ENCODE peak calls at places on chromosomes 11 and 22, in four cellular contexts. X, Z, T and D are unnamed samples.

GRCh38 chr22:50455201-50455600 is 19.6 kb downstream of the SBF1 start:
- DNase-seq in X (no peak), Z (no peak), T (no peak), D (no peak)

GRCh38 chr22:25814685-25815084 is 72.7 kb downstream of the MYO18B start:
- DNase-seq in X (no peak), Z (no peak), T (no peak), D (no peak)

GRCh38 chr11:12177739-12178338 is 67.4 kb downstream of the MICAL2 start:
- DNase-seq in X (no peak), Z (no peak), T (no peak), D (no peak)

GRCh38 chr22:20979243-20979809 is 2.8 kb upstream of the LZTR1 start:
- DNase-seq in X (no peak), Z (peak; percentile 89), T (peak; percentile 59), D (peak; percentile 68)

GRCh38 chr11:94521684-94522083 is 9.4 kb downstream of the C11orf97 start:
- DNase-seq in X (no peak), Z (no peak), T (no peak), D (no peak)

GRCh38 chr11:110069158-110069737 is 23.9 kb upstream of the ZC3H12C start:
- DNase-seq in X (no peak), Z (peak; percentile 68), T (no peak), D (no peak)

GRCh38 chr11:103659743-103660142 is 376.7 kb upstream of the DDI1 start:
- DNase-seq in X (no peak), Z (no peak), T (no peak), D (no peak)

GRCh38 chr11:11533751-11534150 is 88.1 kb downstream of the GALNT18 start:
- DNase-seq in X (no peak), Z (no peak), T (no peak), D (no peak)

GRCh38 chr22:20798218-20798617 is 24.3 kb downstream of the SERPIND1 start:
- DNase-seq in X (no peak), Z (no peak), T (no peak), D (no peak)

GRCh38 chr11:118436639-118437045 is 350 bp downstream of the KMT2A start:
- DNase-seq in X (no peak), Z (no peak), T (no peak), D (peak; percentile 41)

GRCh38 chr11:83785942-83786341 is 499.8 kb upstream of the CCDC90B start:
- DNase-seq in X (no peak), Z (no peak), T (no peak), D (no peak)

GRCh38 chr11:34004226-34004625 is 47.3 kb upstream of the CAPRIN1 start:
- DNase-seq in X (no peak), Z (no peak), T (no peak), D (no peak)

GRCh38 chr11:29018631-29019030 is 910.4 kb downstream of the METTL15 start:
- DNase-seq in X (no peak), Z (no peak), T (no peak), D (no peak)

GRCh38 chr11:72306186-72306585 is 62.2 kb upstream of the PHOX2A start:
- DNase-seq in X (no peak), Z (no peak), T (no peak), D (no peak)

GRCh38 chr22:46076651-46077339 is 73.5 kb upstream of the PPARA start:
- DNase-seq in X (peak; percentile 26), Z (no peak), T (peak; percentile 55), D (no peak)

GRCh38 chr11:3091846-3092602 is 34.8 kb upstream of the CARS1 start:
- DNase-seq in X (no peak), Z (peak; percentile 86), T (peak; percentile 70), D (peak; percentile 62)

GRCh38 chr11:20647976-20648565 is 21.3 kb upstream of the NELL1 start:
- DNase-seq in X (peak; percentile 24), Z (peak; percentile 56), T (no peak), D (no peak)

GRCh38 chr22:39415506-39415905 is 15.9 kb downstream of the TAB1 start:
- DNase-seq in X (no peak), Z (no peak), T (no peak), D (no peak)

GRCh38 chr22:29269230-29269604 is 1.1 kb downstream of the EWSR1 start:
- DNase-seq in X (no peak), Z (peak; percentile 30), T (no peak), D (no peak)

GRCh38 chr11:109309153-109309552 is 112.8 kb upstream of the C11orf87 start:
- DNase-seq in X (no peak), Z (no peak), T (no peak), D (no peak)

GRCh38 chr11:57674251-57674650 is 6.3 kb downstream of the ZDHHC5 start:
- DNase-seq in X (no peak), Z (no peak), T (no peak), D (no peak)

GRCh38 chr22:32603651-32604540 is 129.3 kb downstream of the FBXO7 start:
- DNase-seq in X (no peak), Z (no peak), T (peak; percentile 82), D (no peak)

GRCh38 chr22:50184004-50184461 is 1.7 kb upstream of the TRABD start:
- DNase-seq in X (peak; percentile 62), Z (peak; percentile 76), T (peak; percentile 72), D (no peak)

GRCh38 chr22:40324468-40325305 is 21.6 kb upstream of the ADSL start:
- DNase-seq in X (no peak), Z (no peak), T (no peak), D (peak; percentile 49)

GRCh38 chr11:6856871-6857270 is 6.0 kb upstream of the OR10A2 start:
- DNase-seq in X (no peak), Z (no peak), T (no peak), D (no peak)

GRCh38 chr11:2210366-2211112 is 38.9 kb upstream of the TH start:
- DNase-seq in X (peak; percentile 8), Z (peak; percentile 27), T (peak; percentile 13), D (no peak)

GRCh38 chr11:36164522-36165250 is 124.5 kb downstream of the COMMD9 start:
- DNase-seq in X (no peak), Z (no peak), T (no peak), D (no peak)

DNA sequence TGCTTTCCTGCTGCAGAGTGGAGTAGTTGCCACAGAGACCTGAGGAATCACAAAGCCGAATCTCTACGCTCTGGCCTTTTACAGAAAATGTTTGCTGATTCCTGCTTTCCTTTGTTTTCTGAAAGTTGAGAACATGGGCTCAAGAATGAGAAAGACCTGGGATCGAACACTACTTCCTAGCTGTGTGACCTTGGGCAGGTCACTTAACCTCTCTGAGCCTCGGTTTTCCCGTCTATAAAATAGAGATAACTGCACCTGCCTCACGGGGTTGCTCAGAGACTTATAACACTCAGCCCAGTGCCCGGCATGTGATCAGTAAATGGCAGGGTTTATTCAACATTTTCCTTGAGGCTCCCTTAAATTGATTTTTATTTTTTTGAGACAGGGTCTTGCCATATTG is 70.9 kb upstream of the ALX4 start:
- DNase-seq in X (no peak), Z (no peak), T (no peak), D (no peak)
- H3K27me3 ChIP-seq in X (peaks cover 7% of the 10 kb centered on the region), Z (no peaks in the 10 kb centered on the region), T (no peaks in the 10 kb centered on the region), D (peaks cover 24% of the 10 kb centered on the region)

GRCh38 chr11:77876045-77876444 is 55.1 kb downstream of the AAMDC start:
- DNase-seq in X (no peak), Z (no peak), T (no peak), D (no peak)

GRCh38 chr11:77882396-77882795 is 61.5 kb downstream of the AAMDC start:
- DNase-seq in X (no peak), Z (no peak), T (no peak), D (no peak)

GRCh38 chr11:77874206-77874605 is 53.3 kb downstream of the AAMDC start:
- DNase-seq in X (no peak), Z (no peak), T (no peak), D (no peak)

GRCh38 chr11:77883775-77884174 is 62.8 kb downstream of the AAMDC start:
- DNase-seq in X (no peak), Z (no peak), T (no peak), D (no peak)

DNA sequence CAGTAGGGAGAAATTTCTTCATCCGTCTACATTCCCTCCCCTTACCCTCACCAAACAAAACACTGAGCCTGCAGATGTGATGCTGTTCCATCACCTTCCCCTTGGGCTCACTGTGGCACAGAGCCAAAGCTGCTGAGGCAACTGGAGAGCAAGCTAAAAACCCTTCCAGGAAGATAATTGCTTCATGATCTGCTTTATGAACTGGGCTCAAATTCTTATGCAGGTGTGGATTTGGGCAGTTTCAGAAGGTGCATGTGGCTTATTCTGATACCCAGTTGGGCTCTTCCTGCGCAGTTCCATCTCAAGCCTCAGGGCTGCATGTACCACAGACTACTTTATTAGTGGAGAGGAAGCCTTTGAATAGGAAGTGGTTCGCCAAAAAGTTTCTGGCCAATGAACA is 58.3 kb downstream of the AAMDC start:
- DNase-seq in X (peak; percentile 69), Z (no peak), T (peak; percentile 57), D (no peak)
- TF ChIP-seq CTCF in X (no peak), Z (no peak), T (no peak), D (no peak)

GRCh38 chr11:40877981-40878380 is 581.5 kb downstream of the LRRC4C start:
- DNase-seq in X (no peak), Z (no peak), T (no peak), D (no peak)

GRCh38 chr11:40879911-40880310 is 579.5 kb downstream of the LRRC4C start:
- DNase-seq in X (no peak), Z (no peak), T (no peak), D (no peak)

GRCh38 chr11:40877256-40877655 is 582.2 kb downstream of the LRRC4C start:
- DNase-seq in X (no peak), Z (no peak), T (no peak), D (no peak)

GRCh38 chr11:40885257-40885947 is 574.0 kb downstream of the LRRC4C start:
- DNase-seq in X (no peak), Z (no peak), T (no peak), D (no peak)

DNA sequence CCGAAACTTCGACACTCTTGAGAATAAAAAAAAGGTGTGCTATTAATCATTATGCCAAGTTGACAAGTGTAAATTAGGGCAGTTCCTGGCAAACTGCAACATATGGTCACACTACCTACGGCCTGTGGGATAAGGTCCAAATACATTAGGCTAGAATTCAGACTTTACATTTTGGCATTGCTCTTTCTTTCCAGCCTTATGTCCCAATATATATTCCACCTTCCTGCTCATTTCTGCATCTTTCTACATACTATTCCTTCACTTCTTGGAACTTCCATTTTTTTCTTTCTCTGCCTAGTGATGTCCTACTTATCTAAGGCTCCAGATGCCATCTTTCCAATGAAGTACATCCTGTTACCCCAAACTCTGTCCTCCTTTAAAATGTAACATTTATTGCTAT is 577.2 kb downstream of the LRRC4C start:
- DNase-seq in X (no peak), Z (no peak), T (no peak), D (no peak)
- H3K27ac ChIP-seq in X (no peak overlapping the region), Z (no peak overlapping the region), T (no peak overlapping the region), D (no peak overlapping the region)

DNA sequence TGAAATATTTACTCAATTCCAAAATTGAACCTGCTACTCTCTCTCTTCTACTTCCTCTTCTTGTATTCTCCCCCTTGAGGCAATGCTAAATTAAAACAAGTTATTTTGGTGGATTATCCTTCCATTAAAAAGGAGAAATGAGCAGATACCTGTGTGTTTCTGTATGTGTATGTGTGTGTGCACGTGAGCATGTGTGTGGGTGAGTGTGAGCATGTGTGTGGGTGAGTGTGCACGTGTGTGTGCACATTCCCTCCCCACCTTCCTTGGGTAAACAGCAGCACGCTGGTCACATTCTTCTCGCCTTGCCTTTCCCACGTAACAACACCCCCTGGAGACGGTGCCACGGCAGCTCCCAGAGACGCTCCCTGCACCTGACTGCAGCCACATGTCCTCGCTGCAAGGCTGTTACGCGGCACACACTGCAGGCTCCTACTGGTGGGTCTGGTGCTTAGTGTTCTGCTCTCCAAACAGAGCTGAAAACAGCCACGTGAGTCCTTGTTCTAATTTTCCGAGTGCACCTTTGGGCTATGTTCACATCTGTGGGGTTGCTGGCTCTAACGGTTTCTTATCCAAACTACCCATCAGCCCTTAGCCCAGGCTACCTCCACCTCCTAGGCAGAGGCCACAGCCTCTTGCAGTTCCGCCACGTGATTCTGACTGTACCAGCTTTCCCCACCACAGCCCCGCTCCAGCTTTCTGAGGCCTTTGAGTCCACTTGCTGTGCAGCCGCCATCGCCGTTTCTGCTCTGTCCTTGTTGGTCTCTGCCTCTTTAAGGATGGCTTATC is 123.3 kb downstream of the CTTN start:
- DNase-seq in X (no peak), Z (no peak), T (no peak), D (no peak)
- H3K27me3 ChIP-seq in X (peaks cover 10% of the 10 kb centered on the region), Z (no peaks in the 10 kb centered on the region), T (no peaks in the 10 kb centered on the region), D (peaks cover 11% of the 10 kb centered on the region)